ENCODE peak calls at places on chromosomes 2 and 18, in six cellular contexts. Y is sigmoid colon, X is upper lobe of left lung, K is stomach, C is esophagus muscularis mucosa, J is tibial nerve. U is an unnamed sample.

GRCh38 chr2:16042201-16042700 is 101.9 kb downstream of the MYCN start:
- DNase-seq in C (no peak), K (no peak), X (no peak), J (no peak), Y (no peak), U (no peak)

GRCh38 chr2:205520311-205520710 is 162.0 kb upstream of the NRP2 start:
- DNase-seq in C (no peak), Y (no peak), J (no peak), X (no peak), K (no peak), U (no peak)

GRCh38 chr2:229748950-229749349 is 34.6 kb upstream of the DNER start:
- DNase-seq in X (no peak), J (no peak), K (no peak), C (no peak), Y (no peak), U (no peak)

GRCh38 chr2:229273384-229274338 is 2.6 kb upstream of the PID1 start:
- DNase-seq in J (peak), X (no peak), K (peak), Y (peak), C (no peak), U (no peak)

GRCh38 chr2:180622122-180622918 is 358.1 kb upstream of the UBE2E3 start:
- DNase-seq in K (no peak), Y (no peak), C (no peak), J (no peak), X (no peak), U (no peak)

GRCh38 chr2:8453904-8454302 is 228.0 kb upstream of the ID2 start:
- DNase-seq in K (no peak), X (no peak), Y (peak), J (no peak), C (no peak), U (no peak)

GRCh38 chr18:46830633-46831032 is 73.8 kb upstream of the ST8SIA5 start:
- DNase-seq in X (no peak), C (no peak), J (no peak), K (no peak), Y (no peak), U (no peak)

GRCh38 chr18:21242141-21243040 is at the start of gene GREB1L:
- DNase-seq in Y (no peak), C (no peak), J (no peak), X (peak), K (peak), U (peak)

GRCh38 chr2:17901246-17901645 is 22.8 kb downstream of the KCNS3 start:
- DNase-seq in C (no peak), X (peak), K (no peak), Y (no peak), J (no peak), U (no peak)

GRCh38 chr2:105338020-105338385 is 663 bp downstream of the C2orf49 start:
- DNase-seq in C (no peak), X (no peak), Y (no peak), J (no peak), K (no peak), U (no peak)

GRCh38 chr2:105335469-105335868 is 1.9 kb upstream of the C2orf49 start:
- DNase-seq in Y (no peak), C (no peak), K (no peak), X (no peak), J (no peak), U (no peak)

GRCh38 chr2:105339414-105339813 is 2.1 kb downstream of the C2orf49 start:
- DNase-seq in X (no peak), Y (no peak), K (no peak), C (no peak), J (no peak), U (no peak)

GRCh38 chr2:105336786-105337121 is 586 bp upstream of the C2orf49 start:
- DNase-seq in J (no peak), C (no peak), K (no peak), X (no peak), Y (no peak), U (no peak)

DNA sequence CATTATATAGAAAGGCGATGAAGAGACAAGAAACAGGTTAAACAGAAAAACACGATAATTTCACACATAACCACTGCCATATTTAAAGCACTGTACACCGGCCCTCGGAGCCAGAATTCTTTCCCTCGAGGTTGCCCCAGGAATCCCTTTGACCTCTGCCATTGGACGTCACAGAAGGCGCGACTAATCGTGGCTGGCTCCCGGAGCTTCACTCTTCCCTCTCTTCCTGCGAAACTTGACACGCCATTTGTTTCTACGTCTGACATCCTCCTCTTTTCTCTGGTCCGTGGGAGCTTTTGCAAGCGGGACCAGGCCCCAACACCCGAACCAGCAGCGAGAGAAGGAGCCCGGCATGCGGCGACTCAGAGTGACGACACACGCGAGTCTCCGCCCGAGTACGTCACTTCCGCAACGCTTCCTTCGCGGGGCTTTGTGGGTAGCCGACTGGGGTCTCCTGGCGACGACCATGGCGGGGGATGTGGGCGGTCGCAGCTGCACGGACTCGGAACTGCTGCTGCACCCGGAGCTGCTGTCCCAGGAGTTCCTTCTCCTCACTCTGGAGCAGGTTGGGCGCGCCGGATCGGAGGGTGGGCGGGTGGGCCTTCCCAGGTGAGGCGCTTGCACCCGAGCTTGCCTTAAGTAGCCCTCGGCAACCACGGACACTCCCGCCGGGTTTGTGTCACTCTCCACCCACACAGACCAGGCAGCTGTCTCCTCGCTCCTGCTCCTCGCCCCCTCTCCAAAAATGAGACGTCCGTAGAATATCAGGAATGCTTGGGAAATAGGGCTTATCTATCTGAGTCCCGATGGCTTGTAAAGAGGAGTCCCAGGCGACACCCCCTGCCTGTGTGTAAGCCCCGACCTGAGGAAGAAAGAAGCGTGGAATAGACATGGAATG is at the start of gene C2orf49:
- DNase-seq in Y (peak), K (peak), J (peak), X (peak), C (peak), U (peak)
- TF ChIP-seq EP300 in Y (peak), K (no peak), J (peak), X (no peak), C (no peak), U (no peak)

GRCh38 chr2:190947711-190948251 is 66.2 kb downstream of the STAT1 start:
- DNase-seq in X (no peak), Y (no peak), K (no peak), C (no peak), J (no peak), U (no peak)
- TF ChIP-seq POLR2A in X (no peak), Y (no peak), K (no peak), C (no peak), J (no peak), U (no peak)

GRCh38 chr18:9804517-9805104 is 81.2 kb upstream of the TXNDC2 start:
- DNase-seq in K (no peak), Y (no peak), X (no peak), C (no peak), J (no peak), U (no peak)

GRCh38 chr18:9803698-9804516 is 81.9 kb upstream of the TXNDC2 start:
- DNase-seq in X (peak), C (no peak), J (no peak), K (no peak), Y (peak), U (no peak)

GRCh38 chr18:9802175-9802747 is 83.5 kb upstream of the TXNDC2 start:
- DNase-seq in K (no peak), J (no peak), C (no peak), Y (no peak), X (no peak), U (no peak)

GRCh38 chr18:9806905-9807304 is 78.9 kb upstream of the TXNDC2 start:
- DNase-seq in J (no peak), C (no peak), Y (no peak), X (no peak), K (no peak), U (no peak)

GRCh38 chr18:9802774-9803697 is 82.7 kb upstream of the TXNDC2 start:
- DNase-seq in J (no peak), Y (no peak), C (no peak), K (no peak), X (no peak), U (no peak)
- TF ChIP-seq EP300 in J (no peak), Y (no peak), C (no peak), K (no peak), X (no peak), U (no peak)

GRCh38 chr2:233385489-233386044 is 31.3 kb downstream of the DGKD start:
- DNase-seq in X (peak), J (no peak), K (no peak), Y (no peak), C (no peak), U (no peak)
- TF ChIP-seq POLR2A in X (no peak), J (no peak), K (no peak), Y (no peak), C (no peak), U (no peak)